ENCODE peak calls at places on chromosomes 12 and 14, in ten cellular contexts. One of them, this sample, is unnamed.

GRCh38 chr12:13000616-13000934 is 510 bp upstream of the HEBP1 start:
- DNase-seq in A549: peak
- DNase-seq in WTC11: no peak
- DNase-seq in GM12878: no peak
- DNase-seq in HCT116: peak
- DNase-seq in HepG2: no peak
- DNase-seq in SK-N-SH: peak
- DNase-seq in K562: no peak
- DNase-seq in H1: no peak
- DNase-seq in endothelial cell of umbilical vein: no peak
- DNase-seq in this sample: no peak

GRCh38 chr12:66191547-66192126 is 2.6 kb downstream of the IRAK3 start:
- DNase-seq in A549: no peak
- DNase-seq in WTC11: no peak
- DNase-seq in GM12878: no peak
- DNase-seq in HCT116: no peak
- DNase-seq in HepG2: no peak
- DNase-seq in SK-N-SH: no peak
- DNase-seq in K562: no peak
- DNase-seq in H1: no peak
- DNase-seq in endothelial cell of umbilical vein: no peak
- DNase-seq in this sample: no peak

GRCh38 chr14:40010961-40011360 is 578.7 kb upstream of the FBXO33 start:
- DNase-seq in A549: no peak
- DNase-seq in WTC11: no peak
- DNase-seq in GM12878: no peak
- DNase-seq in HCT116: no peak
- DNase-seq in HepG2: no peak
- DNase-seq in SK-N-SH: no peak
- DNase-seq in K562: no peak
- DNase-seq in H1: no peak
- DNase-seq in endothelial cell of umbilical vein: no peak
- DNase-seq in this sample: no peak

GRCh38 chr12:98909749-98910148 is 264.7 kb downstream of the APAF1 start:
- DNase-seq in A549: no peak
- DNase-seq in WTC11: peak
- DNase-seq in GM12878: no peak
- DNase-seq in HCT116: no peak
- DNase-seq in HepG2: no peak
- DNase-seq in SK-N-SH: no peak
- DNase-seq in K562: no peak
- DNase-seq in H1: peak
- DNase-seq in endothelial cell of umbilical vein: no peak
- DNase-seq in this sample: no peak

GRCh38 chr14:105864116-105864515 is 337.7 kb downstream of the TMEM121 start:
- DNase-seq in A549: no peak
- DNase-seq in WTC11: peak
- DNase-seq in GM12878: no peak
- DNase-seq in HCT116: no peak
- DNase-seq in HepG2: no peak
- DNase-seq in SK-N-SH: no peak
- DNase-seq in K562: no peak
- DNase-seq in H1: no peak
- DNase-seq in endothelial cell of umbilical vein: no peak
- DNase-seq in this sample: no peak

GRCh38 chr14:101562659-101563351 is 1.5 kb downstream of the DIO3 start:
- DNase-seq in A549: no peak
- DNase-seq in WTC11: no peak
- DNase-seq in GM12878: no peak
- DNase-seq in HCT116: no peak
- DNase-seq in HepG2: no peak
- DNase-seq in SK-N-SH: peak
- DNase-seq in K562: no peak
- DNase-seq in H1: no peak
- DNase-seq in endothelial cell of umbilical vein: no peak
- DNase-seq in this sample: no peak

GRCh38 chr14:61567838-61568571 is 127.3 kb upstream of the HIF1A start:
- DNase-seq in A549: no peak
- DNase-seq in WTC11: no peak
- DNase-seq in GM12878: no peak
- DNase-seq in HCT116: no peak
- DNase-seq in HepG2: no peak
- DNase-seq in SK-N-SH: no peak
- DNase-seq in K562: no peak
- DNase-seq in H1: peak
- DNase-seq in endothelial cell of umbilical vein: no peak
- DNase-seq in this sample: peak

GRCh38 chr12:71426648-71427047 is 12.9 kb upstream of the LGR5 start:
- DNase-seq in A549: no peak
- DNase-seq in WTC11: no peak
- DNase-seq in GM12878: no peak
- DNase-seq in HCT116: no peak
- DNase-seq in HepG2: no peak
- DNase-seq in SK-N-SH: no peak
- DNase-seq in K562: no peak
- DNase-seq in H1: no peak
- DNase-seq in endothelial cell of umbilical vein: no peak
- DNase-seq in this sample: no peak

GRCh38 chr12:46574853-46575252 is 202.3 kb upstream of the SLC38A2 start:
- DNase-seq in A549: no peak
- DNase-seq in WTC11: no peak
- DNase-seq in GM12878: no peak
- DNase-seq in HCT116: no peak
- DNase-seq in HepG2: no peak
- DNase-seq in SK-N-SH: no peak
- DNase-seq in K562: no peak
- DNase-seq in H1: no peak
- DNase-seq in endothelial cell of umbilical vein: no peak
- DNase-seq in this sample: no peak

GRCh38 chr14:90303382-90303943 is 28.3 kb downstream of the NRDE2 start:
- DNase-seq in A549: no peak
- DNase-seq in WTC11: no peak
- DNase-seq in GM12878: no peak
- DNase-seq in HCT116: no peak
- DNase-seq in HepG2: peak
- DNase-seq in SK-N-SH: no peak
- DNase-seq in K562: no peak
- DNase-seq in H1: no peak
- DNase-seq in endothelial cell of umbilical vein: no peak
- DNase-seq in this sample: no peak

GRCh38 chr14:70995671-70996070 is 88.4 kb downstream of the PCNX1 start:
- DNase-seq in A549: peak
- DNase-seq in WTC11: peak
- DNase-seq in GM12878: no peak
- DNase-seq in HCT116: no peak
- DNase-seq in HepG2: peak
- DNase-seq in SK-N-SH: no peak
- DNase-seq in K562: peak
- DNase-seq in H1: no peak
- DNase-seq in endothelial cell of umbilical vein: no peak
- DNase-seq in this sample: no peak

GRCh38 chr12:21655594-21655993 is 2.0 kb downstream of the LDHB start:
- DNase-seq in A549: no peak
- DNase-seq in WTC11: no peak
- DNase-seq in GM12878: no peak
- DNase-seq in HCT116: no peak
- DNase-seq in HepG2: no peak
- DNase-seq in SK-N-SH: no peak
- DNase-seq in K562: no peak
- DNase-seq in H1: no peak
- DNase-seq in endothelial cell of umbilical vein: no peak
- DNase-seq in this sample: no peak

GRCh38 chr12:6062427-6063378 is 61.8 kb downstream of the VWF start:
- DNase-seq in A549: peak
- DNase-seq in WTC11: peak
- DNase-seq in GM12878: no peak
- DNase-seq in HCT116: no peak
- DNase-seq in HepG2: peak
- DNase-seq in SK-N-SH: peak
- DNase-seq in K562: peak
- DNase-seq in H1: peak
- DNase-seq in endothelial cell of umbilical vein: no peak
- DNase-seq in this sample: peak

GRCh38 chr14:95667251-95667693 is 19.0 kb upstream of the TCL1B start:
- DNase-seq in A549: no peak
- DNase-seq in WTC11: peak
- DNase-seq in GM12878: no peak
- DNase-seq in HCT116: no peak
- DNase-seq in HepG2: no peak
- DNase-seq in SK-N-SH: no peak
- DNase-seq in K562: no peak
- DNase-seq in H1: no peak
- DNase-seq in endothelial cell of umbilical vein: no peak
- DNase-seq in this sample: peak

GRCh38 chr12:54125950-54126695 is 62.7 kb downstream of the SMUG1 start:
- DNase-seq in A549: no peak
- DNase-seq in WTC11: peak
- DNase-seq in GM12878: no peak
- DNase-seq in HCT116: no peak
- DNase-seq in HepG2: no peak
- DNase-seq in SK-N-SH: peak
- DNase-seq in K562: no peak
- DNase-seq in H1: peak
- DNase-seq in endothelial cell of umbilical vein: no peak
- DNase-seq in this sample: no peak

GRCh38 chr14:103641181-103641580 is 12.2 kb downstream of the KLC1 start:
- DNase-seq in A549: no peak
- DNase-seq in WTC11: no peak
- DNase-seq in GM12878: no peak
- DNase-seq in HCT116: no peak
- DNase-seq in HepG2: no peak
- DNase-seq in SK-N-SH: no peak
- DNase-seq in K562: no peak
- DNase-seq in H1: no peak
- DNase-seq in endothelial cell of umbilical vein: no peak
- DNase-seq in this sample: no peak

GRCh38 chr12:85322715-85323114 is 42.7 kb downstream of the ALX1 start:
- DNase-seq in A549: no peak
- DNase-seq in WTC11: no peak
- DNase-seq in GM12878: no peak
- DNase-seq in HCT116: no peak
- DNase-seq in HepG2: no peak
- DNase-seq in SK-N-SH: no peak
- DNase-seq in K562: no peak
- DNase-seq in H1: no peak
- DNase-seq in endothelial cell of umbilical vein: no peak
- DNase-seq in this sample: no peak

GRCh38 chr12:109952160-109952858 is 43.9 kb downstream of the GIT2 start:
- DNase-seq in A549: no peak
- DNase-seq in WTC11: no peak
- DNase-seq in GM12878: peak
- DNase-seq in HCT116: no peak
- DNase-seq in HepG2: no peak
- DNase-seq in SK-N-SH: no peak
- DNase-seq in K562: no peak
- DNase-seq in H1: no peak
- DNase-seq in endothelial cell of umbilical vein: no peak
- DNase-seq in this sample: peak
- TF ChIP-seq MAX in A549: no peak
- TF ChIP-seq MAX in WTC11: no peak
- TF ChIP-seq MAX in GM12878: no peak
- TF ChIP-seq MAX in HCT116: no peak
- TF ChIP-seq MAX in HepG2: no peak
- TF ChIP-seq MAX in SK-N-SH: no peak
- TF ChIP-seq MAX in K562: no peak
- TF ChIP-seq MAX in H1: no peak
- TF ChIP-seq MAX in endothelial cell of umbilical vein: no peak
- TF ChIP-seq MAX in this sample: no peak

DNA sequence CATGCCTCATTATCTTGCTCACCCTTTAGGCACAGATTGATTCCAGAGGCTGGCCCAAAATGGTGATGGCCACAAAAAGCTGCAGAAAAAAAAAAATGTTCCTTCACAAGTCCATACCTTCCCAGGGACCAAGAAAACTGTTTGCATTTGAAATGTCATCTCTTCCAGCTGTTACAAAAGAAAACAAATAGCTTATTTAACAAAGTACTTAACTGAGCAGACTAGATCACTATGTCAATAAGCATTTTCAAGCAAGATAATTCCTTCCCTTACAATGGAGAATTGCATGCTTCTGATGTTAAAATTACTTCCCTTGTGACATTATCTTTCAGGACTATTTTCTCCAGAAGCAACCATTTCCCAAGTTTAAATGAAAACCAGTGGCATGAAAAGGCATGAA is 377.9 kb upstream of the KITLG start:
- DNase-seq in A549: no peak
- DNase-seq in WTC11: no peak
- DNase-seq in GM12878: no peak
- DNase-seq in HCT116: no peak
- DNase-seq in HepG2: peak
- DNase-seq in SK-N-SH: no peak
- DNase-seq in K562: no peak
- DNase-seq in H1: no peak
- DNase-seq in endothelial cell of umbilical vein: no peak
- DNase-seq in this sample: no peak
- TF ChIP-seq MAX in A549: no peak
- TF ChIP-seq MAX in WTC11: no peak
- TF ChIP-seq MAX in GM12878: no peak
- TF ChIP-seq MAX in HCT116: no peak
- TF ChIP-seq MAX in HepG2: no peak
- TF ChIP-seq MAX in SK-N-SH: no peak
- TF ChIP-seq MAX in K562: no peak
- TF ChIP-seq MAX in H1: no peak
- TF ChIP-seq MAX in endothelial cell of umbilical vein: no peak
- TF ChIP-seq MAX in this sample: no peak

GRCh38 chr14:74394549-74394948 is 31.5 kb downstream of the SYNDIG1L start:
- DNase-seq in A549: no peak
- DNase-seq in WTC11: no peak
- DNase-seq in GM12878: no peak
- DNase-seq in HCT116: no peak
- DNase-seq in HepG2: no peak
- DNase-seq in SK-N-SH: no peak
- DNase-seq in K562: no peak
- DNase-seq in H1: no peak
- DNase-seq in endothelial cell of umbilical vein: no peak
- DNase-seq in this sample: no peak
- TF ChIP-seq MAX in A549: no peak
- TF ChIP-seq MAX in WTC11: no peak
- TF ChIP-seq MAX in GM12878: no peak
- TF ChIP-seq MAX in HCT116: no peak
- TF ChIP-seq MAX in HepG2: no peak
- TF ChIP-seq MAX in SK-N-SH: no peak
- TF ChIP-seq MAX in K562: no peak
- TF ChIP-seq MAX in H1: no peak
- TF ChIP-seq MAX in endothelial cell of umbilical vein: no peak
- TF ChIP-seq MAX in this sample: no peak

GRCh38 chr12:132827763-132828703 is 636 bp downstream of the GOLGA3 start:
- DNase-seq in A549: peak
- DNase-seq in WTC11: no peak
- DNase-seq in GM12878: no peak
- DNase-seq in HCT116: no peak
- DNase-seq in HepG2: peak
- DNase-seq in SK-N-SH: no peak
- DNase-seq in K562: no peak
- DNase-seq in H1: no peak
- DNase-seq in endothelial cell of umbilical vein: peak
- DNase-seq in this sample: peak
- TF ChIP-seq MAX in A549: no peak
- TF ChIP-seq MAX in WTC11: no peak
- TF ChIP-seq MAX in GM12878: no peak
- TF ChIP-seq MAX in HCT116: no peak
- TF ChIP-seq MAX in HepG2: no peak
- TF ChIP-seq MAX in SK-N-SH: no peak
- TF ChIP-seq MAX in K562: no peak
- TF ChIP-seq MAX in H1: no peak
- TF ChIP-seq MAX in endothelial cell of umbilical vein: no peak
- TF ChIP-seq MAX in this sample: no peak

This sample was measured in NB4.